ENCODE peak calls at places on chromosomes 6 and 20, in six cellular contexts. J is lung; E is cardiac muscle cell; R is MM.1S; D is tibial nerve; S is CD8-positive, alpha-beta T cell. T is an unnamed sample. For H3K36me3 and H3K27me3, the result is how much of the 10 kb centered on the place peaks cover.

GRCh38 chr6:108707328-108707976 is 140.8 kb upstream of the ARMC2 start:
- DNase-seq in J (no peak), E (no peak), R (no peak), D (peak), S (no peak), T (peak)

GRCh38 chr20:44465001-44465560 is 10.6 kb upstream of the TTPAL start:
- DNase-seq in J (no peak), E (no peak), R (no peak), D (no peak), S (no peak), T (no peak)

GRCh38 chr20:42484790-42485365 is 704.8 kb downstream of the PTPRT start:
- DNase-seq in J (no peak), E (no peak), R (no peak), D (no peak), S (no peak), T (no peak)

GRCh38 chr6:123316733-123317323 is 319.9 kb downstream of the TRDN start:
- DNase-seq in J (no peak), E (peak), R (peak), D (no peak), S (no peak), T (no peak)

GRCh38 chr20:54545959-54546358 is 70.6 kb downstream of the DOK5 start:
- DNase-seq in J (no peak), E (no peak), R (no peak), D (no peak), S (no peak), T (no peak)

GRCh38 chr6:162108041-162108440 is 619.5 kb downstream of the PRKN start:
- DNase-seq in J (no peak), E (no peak), R (no peak), D (no peak), S (no peak), T (peak)

GRCh38 chr20:63735859-63736718 is at the start of gene LIME1:
- DNase-seq in J (no peak), E (no peak), R (peak), D (no peak), S (peak), T (peak)

GRCh38 chr20:2757001-2757400 is 43.4 kb downstream of the CPXM1 start:
- DNase-seq in J (no peak), E (no peak), R (no peak), D (no peak), S (no peak), T (no peak)

GRCh38 chr20:38633577-38634093 is 32.0 kb downstream of the ARHGAP40 start:
- DNase-seq in J (peak), E (peak), R (peak), D (no peak), S (peak), T (peak)

GRCh38 chr6:36073587-36073986 is 46.0 kb downstream of the MAPK14 start:
- DNase-seq in J (no peak), E (no peak), R (no peak), D (no peak), S (no peak), T (no peak)

GRCh38 chr20:1875762-1876161 is 19.4 kb upstream of the SIRPA start:
- DNase-seq in J (no peak), E (no peak), R (no peak), D (no peak), S (no peak), T (no peak)

DNA sequence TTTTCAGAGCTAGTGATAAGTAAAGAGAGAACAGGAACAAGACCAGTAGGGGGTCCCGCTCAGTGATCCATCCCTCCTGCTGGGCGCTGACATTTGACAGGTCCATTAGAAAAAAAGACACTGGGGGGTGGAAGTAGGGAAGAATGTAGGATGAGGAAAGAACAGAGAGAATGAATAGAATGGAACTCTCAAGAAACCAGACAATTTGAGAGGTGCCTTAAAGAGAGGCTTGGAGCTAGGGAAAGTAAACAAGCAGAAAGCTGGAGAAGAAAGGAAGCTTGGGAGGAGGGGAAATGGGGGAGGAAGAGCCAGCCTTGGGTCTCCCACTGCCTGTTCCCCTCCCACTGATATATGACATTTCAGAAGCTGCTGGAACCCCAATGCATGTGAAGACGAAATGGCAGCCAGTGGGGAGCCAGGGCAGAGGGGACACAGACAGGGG is 8.4 kb downstream of the GABBR1 start:
- DNase-seq in J (no peak), E (no peak), R (no peak), D (no peak), S (no peak), T (peak)
- H3K4me3 ChIP-seq in J (no peak), E (no peak), R (no peak), D (no peak), S (no peak), T (no peak)

GRCh38 chr6:87606199-87606598 is 16.3 kb downstream of the ORC3 start:
- DNase-seq in J (no peak), E (no peak), R (no peak), D (no peak), S (no peak), T (no peak)

DNA sequence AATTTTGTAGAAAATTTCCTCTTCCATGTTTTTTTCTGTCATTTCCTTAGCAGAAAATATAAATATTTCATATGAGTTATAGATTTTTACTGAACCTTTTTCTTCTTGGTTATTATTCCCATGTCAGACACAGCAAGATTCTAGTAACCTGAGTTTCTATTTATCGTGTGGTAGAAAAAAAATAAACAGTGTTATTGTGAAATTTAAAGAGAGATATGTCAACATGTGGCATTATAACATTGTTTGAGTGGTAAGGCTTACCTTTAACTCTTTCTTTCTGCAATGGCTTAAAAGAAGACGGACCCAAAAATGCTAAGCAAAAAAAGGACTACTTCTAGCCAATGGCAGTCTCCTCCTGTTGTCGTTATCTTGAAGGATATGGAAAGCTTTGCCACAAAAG is 18.9 kb downstream of the ORC3 start:
- DNase-seq in J (no peak), E (no peak), R (no peak), D (no peak), S (no peak), T (no peak)
- H3K36me3 ChIP-seq in J (under half), E (under half), R (under half), D (under half), S (under half), T (under half)

GRCh38 chr6:168188974-168189678 is 110.1 kb upstream of the FRMD1 start:
- DNase-seq in J (no peak), E (no peak), R (no peak), D (no peak), S (no peak), T (peak)

GRCh38 chr6:168192195-168192900 is 113.3 kb upstream of the FRMD1 start:
- DNase-seq in J (no peak), E (no peak), R (no peak), D (no peak), S (no peak), T (peak)

GRCh38 chr6:168188310-168188973 is 109.4 kb upstream of the FRMD1 start:
- DNase-seq in J (no peak), E (no peak), R (no peak), D (no peak), S (no peak), T (peak)

GRCh38 chr6:168190646-168191443 is 111.8 kb upstream of the FRMD1 start:
- DNase-seq in J (no peak), E (no peak), R (no peak), D (no peak), S (no peak), T (peak)

DNA sequence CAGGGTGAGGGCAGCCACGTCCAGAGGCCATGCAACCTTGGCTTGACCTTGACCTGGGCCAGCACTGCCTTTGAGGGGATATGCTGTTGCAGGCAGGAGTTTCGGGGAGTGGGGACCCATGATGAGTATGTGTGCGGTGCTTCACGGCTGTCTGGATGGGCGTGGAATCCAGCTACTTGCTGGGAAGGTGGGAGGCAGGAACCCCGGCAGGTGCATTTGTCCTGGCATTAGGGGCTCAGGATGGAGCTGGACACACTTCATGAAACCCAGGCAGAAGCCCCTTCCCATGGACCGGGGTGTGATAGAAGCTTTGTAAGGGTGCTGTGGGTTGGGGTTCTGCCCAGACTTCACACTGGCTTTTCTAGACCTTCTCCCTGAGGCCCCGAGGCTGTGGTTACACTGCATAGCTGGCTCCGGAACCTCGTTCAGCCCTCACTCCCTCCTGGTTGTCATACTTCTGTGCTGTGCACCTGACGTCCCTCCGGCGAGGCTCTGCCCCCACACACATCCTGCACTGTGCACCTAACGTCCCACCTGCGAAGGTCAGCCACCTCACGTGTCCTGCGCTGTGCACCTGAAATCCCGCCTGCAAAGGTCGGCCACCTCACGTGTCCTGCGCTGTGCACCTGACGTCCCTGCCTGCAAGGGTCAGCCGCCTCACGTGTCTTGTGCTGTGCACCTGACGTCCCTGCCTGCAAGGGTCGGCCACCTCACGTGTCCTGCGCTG is 110.8 kb upstream of the FRMD1 start:
- DNase-seq in J (no peak), E (no peak), R (no peak), D (no peak), S (no peak), T (peak)
- H3K27me3 ChIP-seq in J (under half), E (under half), R (under half), D (under half), S (under half), T (under half)

DNA sequence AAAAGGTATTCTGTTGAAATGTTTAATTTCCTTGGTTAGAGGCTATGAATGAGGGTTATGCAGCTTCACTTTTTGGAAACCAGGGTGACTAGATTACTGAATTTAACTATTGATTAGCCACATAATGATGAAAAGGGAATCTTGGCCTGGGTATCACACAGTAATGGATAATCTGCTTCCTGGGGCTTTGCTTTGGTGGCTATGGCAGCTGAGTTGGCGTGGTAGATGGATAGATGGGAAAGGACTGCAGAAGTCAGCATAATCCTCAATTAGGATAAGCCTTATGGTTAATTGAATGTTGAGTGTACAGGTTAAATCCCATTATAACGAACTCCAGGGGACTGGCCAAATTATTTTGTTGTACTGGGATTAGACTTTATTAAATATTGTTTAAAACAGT is 5.2 kb downstream of the NCOA3 start:
- DNase-seq in J (no peak), E (no peak), R (no peak), D (no peak), S (no peak), T (no peak)
- H3K4me3 ChIP-seq in J (no peak), E (no peak), R (no peak), D (no peak), S (no peak), T (no peak)

GRCh38 chr6:32223258-32224235 is at the start of gene NOTCH4:
- DNase-seq in J (no peak), E (no peak), R (no peak), D (no peak), S (no peak), T (peak)
- H3K36me3 ChIP-seq in J (under half), E (under half), R (under half), D (under half), S (under half), T (under half)

DNA sequence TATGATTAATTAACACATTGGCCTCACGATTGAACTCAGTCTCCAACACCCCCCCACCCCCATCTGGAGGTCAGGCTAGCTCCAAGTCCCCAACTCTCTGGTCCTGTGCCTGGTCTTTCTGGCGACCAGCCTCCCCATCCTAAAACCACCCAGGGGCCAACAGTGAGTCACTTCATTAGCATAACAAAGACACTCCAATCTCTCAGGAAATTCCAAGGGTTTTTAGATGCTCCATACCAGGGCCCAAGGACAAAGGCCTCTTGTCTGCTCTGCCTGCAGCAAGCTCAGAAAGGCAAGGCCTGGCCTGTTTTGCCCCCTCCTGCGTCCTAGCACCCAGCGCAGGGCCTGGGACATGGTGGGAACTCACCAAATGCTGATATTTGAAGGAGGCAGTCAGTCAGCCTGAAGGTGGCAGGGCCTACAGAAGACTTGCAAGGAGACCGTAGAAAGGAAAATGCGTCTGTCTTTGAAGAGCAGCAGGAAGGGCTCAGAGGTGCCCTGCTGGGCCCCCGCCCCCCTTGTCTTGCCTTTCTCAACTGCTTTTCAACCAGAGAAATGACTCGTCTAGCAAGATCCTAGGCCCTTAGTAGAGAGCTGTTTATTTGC is 184.7 kb downstream of the CDH4 start:
- DNase-seq in J (no peak), E (peak), R (no peak), D (no peak), S (no peak), T (peak)
- H3K27me3 ChIP-seq in J (under half), E (under half), R (half or more), D (under half), S (under half), T (under half)

GRCh38 chr20:4247898-4248858 is 232.8 kb upstream of the RNF24 start:
- DNase-seq in J (no peak), E (no peak), R (no peak), D (no peak), S (no peak), T (peak)
- H3K4me3 ChIP-seq in J (peak), E (no peak), R (no peak), D (no peak), S (no peak), T (peak)

GRCh38 chr6:83190596-83190995 is 2.5 kb downstream of the PGM3 start:
- DNase-seq in J (no peak), E (no peak), R (no peak), D (no peak), S (no peak), T (no peak)

GRCh38 chr6:83193747-83194582 is 808 bp downstream of the RWDD2A start:
- DNase-seq in J (peak), E (peak), R (peak), D (peak), S (no peak), T (peak)

GRCh38 chr6:83192456-83192855 is 609 bp downstream of the PGM3 start:
- DNase-seq in J (no peak), E (no peak), R (no peak), D (no peak), S (no peak), T (no peak)

GRCh38 chr6:83188501-83188900 is 4.6 kb downstream of the PGM3 start:
- DNase-seq in J (no peak), E (no peak), R (no peak), D (no peak), S (no peak), T (no peak)

DNA sequence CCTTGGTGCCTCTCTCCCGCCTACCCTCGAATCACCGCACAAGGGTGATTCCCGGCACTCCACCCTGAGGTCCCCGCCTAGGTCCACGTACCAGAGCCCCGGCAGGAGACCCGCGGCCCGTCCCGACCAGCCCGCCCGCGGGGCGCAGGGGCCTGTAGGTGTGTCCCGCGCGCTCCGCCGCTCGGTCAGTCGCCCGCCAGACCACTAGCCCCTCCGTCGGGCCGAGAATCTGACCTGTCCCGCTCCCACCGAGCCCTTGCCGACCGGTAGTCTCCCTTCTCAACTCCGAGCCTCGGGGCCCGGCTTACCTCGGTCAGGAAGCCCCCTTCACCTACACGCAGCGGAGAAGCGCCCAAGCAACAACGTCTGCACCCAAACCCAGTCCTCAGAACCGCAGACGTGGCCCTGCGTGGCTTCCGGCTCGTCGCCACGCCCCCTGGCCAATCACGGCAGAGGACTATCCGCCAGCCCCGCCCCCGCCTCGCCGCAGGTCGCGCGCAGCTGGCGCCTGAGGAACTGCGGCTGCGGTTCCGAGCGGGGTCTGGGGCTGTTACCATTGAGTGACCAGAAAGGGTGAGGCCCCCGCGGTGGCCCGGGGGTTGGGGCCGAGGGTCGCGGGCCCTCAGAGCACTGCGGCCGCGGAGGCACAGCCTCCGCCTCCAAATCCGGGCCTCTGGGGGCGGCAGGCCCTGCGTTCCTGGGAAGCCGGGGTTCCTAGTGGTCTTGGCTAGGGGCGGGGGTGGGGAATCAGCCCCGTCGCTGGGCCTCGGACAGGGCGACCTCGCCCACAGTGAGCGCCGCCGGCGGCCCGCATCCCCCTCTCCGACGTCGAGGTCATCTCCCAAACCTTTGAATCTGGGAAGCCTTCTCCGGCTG is at the start of the genes PGM3 and RWDD2A:
- DNase-seq in J (peak), E (peak), R (peak), D (peak), S (peak), T (peak)
- H3K36me3 ChIP-seq in J (under half), E (under half), R (under half), D (under half), S (under half), T (under half)

T was measured in H7.